ENCODE peak calls at places on chromosomes 3 and 15, in nine cellular contexts. M is SK-MEL-5; V is HT-29; I is AG08396; B is left lobe of liver; L is CD4-positive, alpha-beta memory T cell; N is posterior cingulate gyrus; T is activated B cell treated with CpG ODN at 0.5 μM for 24 hours; Y is CD4-positive, alpha-beta T cell. Z is an unnamed sample.

GRCh38 chr15:29129221-29129620 is 140.4 kb downstream of the NSMCE3 start:
- DNase-seq in L (no peak), T (no peak), M (no peak), B (no peak), V (no peak), I (no peak), Y (no peak), N (no peak), Z (no peak)

GRCh38 chr3:179455954-179456353 is 4.7 kb upstream of the GNB4 start:
- DNase-seq in M (no peak), V (no peak), I (no peak), L (no peak), N (no peak), Y (no peak), T (no peak), B (no peak), Z (no peak)

GRCh38 chr3:53342353-53342752 is 5.0 kb downstream of the DCP1A start:
- DNase-seq in Y (no peak), M (no peak), B (peak), L (no peak), T (no peak), I (no peak), V (no peak), N (no peak), Z (no peak)

GRCh38 chr3:197327701-197328100 is 29.3 kb upstream of the DLG1 start:
- DNase-seq in V (no peak), Y (no peak), M (peak), N (peak), L (no peak), T (no peak), I (no peak), B (no peak), Z (no peak)

GRCh38 chr3:14152233-14152962 is 26.0 kb downstream of the XPC start:
- DNase-seq in I (no peak), T (no peak), M (peak), B (no peak), N (no peak), L (no peak), V (peak), Y (no peak), Z (no peak)

GRCh38 chr3:60215952-60216351 is 1035.3 kb downstream of the FHIT start:
- DNase-seq in B (no peak), M (no peak), I (no peak), Y (no peak), V (no peak), N (no peak), L (no peak), T (no peak), Z (no peak)

GRCh38 chr15:39581501-39582285 is 814 bp downstream of the THBS1 start:
- DNase-seq in B (peak), T (no peak), V (peak), M (peak), I (no peak), N (no peak), Y (no peak), L (no peak), Z (no peak)

GRCh38 chr3:196168808-196169391 is 42.3 kb downstream of the ZDHHC19 start:
- DNase-seq in I (no peak), N (no peak), Y (no peak), T (no peak), L (no peak), V (no peak), M (no peak), B (no peak), Z (no peak)

GRCh38 chr15:93451265-93451664 is 362.3 kb upstream of the RGMA start:
- DNase-seq in Y (no peak), T (no peak), L (no peak), M (no peak), V (peak), I (no peak), B (no peak), N (no peak), Z (no peak)

GRCh38 chr15:67922106-67922505 is 82.3 kb upstream of the RNU6-1 start:
- DNase-seq in T (no peak), I (no peak), B (no peak), M (no peak), Y (no peak), N (no peak), L (no peak), V (no peak), Z (no peak)

GRCh38 chr3:184645304-184645703 is 66.6 kb downstream of the MAGEF1 start:
- DNase-seq in I (no peak), V (no peak), Y (no peak), N (no peak), M (no peak), B (peak), L (no peak), T (no peak), Z (no peak)

GRCh38 chr3:72696815-72697214 is 151.4 kb downstream of the SHQ1 start:
- DNase-seq in M (no peak), T (no peak), N (no peak), I (no peak), L (no peak), Y (no peak), V (no peak), B (no peak), Z (no peak)

GRCh38 chr3:181009225-181009624 is 19.7 kb upstream of the DNAJC19 start:
- DNase-seq in T (no peak), L (no peak), B (no peak), V (no peak), N (no peak), Y (no peak), I (no peak), M (no peak), Z (no peak)

GRCh38 chr3:195522254-195523023 is 20.7 kb downstream of the PPP1R2 start:
- DNase-seq in V (peak), Y (no peak), B (no peak), I (peak), T (no peak), M (peak), N (no peak), L (no peak), Z (no peak)

GRCh38 chr15:34795267-34796081 is at the start of gene ACTC1:
- DNase-seq in N (peak), M (no peak), V (no peak), L (no peak), T (no peak), B (no peak), I (peak), Y (no peak), Z (no peak)

GRCh38 chr3:4720316-4721075 is 227.3 kb downstream of the ITPR1 start:
- DNase-seq in L (no peak), M (peak), V (peak), N (peak), B (peak), I (peak), Y (no peak), T (no peak), Z (no peak)

GRCh38 chr3:72258786-72259185 is 473.8 kb upstream of the PROK2 start:
- DNase-seq in I (no peak), T (no peak), N (no peak), Y (no peak), B (no peak), V (no peak), L (no peak), M (no peak), Z (no peak)

GRCh38 chr3:150410311-150411105 is 2.4 kb downstream of the TSC22D2 start:
- DNase-seq in M (peak), Y (peak), L (peak), V (peak), N (peak), I (peak), T (peak), B (peak), Z (no peak)

GRCh38 chr3:134155456-134155855 is 95.2 kb downstream of the RYK start:
- DNase-seq in N (no peak), V (no peak), Y (no peak), M (no peak), T (no peak), I (no peak), B (no peak), L (no peak), Z (no peak)

GRCh38 chr3:20316238-20316637 is 130.2 kb upstream of the SGO1 start:
- DNase-seq in M (peak), B (no peak), T (no peak), N (no peak), V (no peak), I (no peak), L (no peak), Y (no peak), Z (no peak)

GRCh38 chr3:11638669-11639402 is 4.9 kb downstream of the VGLL4 start:
- DNase-seq in B (no peak), I (no peak), L (no peak), M (no peak), V (no peak), Y (no peak), T (no peak), N (no peak), Z (no peak)

GRCh38 chr15:90762109-90762508 is 45.0 kb downstream of the BLM start:
- DNase-seq in V (no peak), N (no peak), M (peak), Y (no peak), L (no peak), T (no peak), B (no peak), I (peak), Z (no peak)

GRCh38 chr15:58513681-58514336 is 82.0 kb downstream of the LIPC start:
- DNase-seq in Y (no peak), N (no peak), M (no peak), L (no peak), B (no peak), V (no peak), I (no peak), T (no peak), Z (no peak)

GRCh38 chr15:60397772-60398445 is at the start of gene ANXA2:
- DNase-seq in V (peak), B (peak), N (peak), M (peak), I (peak), T (peak), L (peak), Y (peak), Z (peak)

GRCh38 chr3:59660852-59661624 is 611.2 kb upstream of the CFAP20DC start:
- DNase-seq in T (no peak), L (no peak), M (no peak), N (no peak), Y (no peak), V (no peak), I (no peak), B (peak), Z (no peak)

GRCh38 chr15:25170113-25170731 is 215.4 kb downstream of the SNRPN start:
- DNase-seq in T (peak), I (no peak), Y (peak), M (no peak), B (peak), V (no peak), N (peak), L (no peak), Z (no peak)

GRCh38 chr15:70259640-70260066 is 161.9 kb upstream of the TLE3 start:
- DNase-seq in T (no peak), V (no peak), B (no peak), L (no peak), N (no peak), Y (no peak), I (no peak), M (peak), Z (no peak)

Z was measured in GDM1.